ENCODE peak calls at places on chromosome 10, in ten cellular contexts. One of them, this sample, is unnamed.

GRCh38 chr10:19676063-19676462 is 140.2 kb upstream of the PLXDC2 start:
- DNase-seq in PC-3: no peak
- DNase-seq in Karpas-422: no peak
- DNase-seq in stomach: no peak
- DNase-seq in mesendoderm: no peak
- DNase-seq in A549: no peak
- DNase-seq in upper lobe of right lung: no peak
- DNase-seq in prostate gland: no peak
- DNase-seq in endothelial cell of umbilical vein: no peak
- DNase-seq in substantia nigra: no peak
- DNase-seq in this sample: no peak

GRCh38 chr10:49691588-49691987 is 12.1 kb downstream of the C10orf53 start:
- DNase-seq in PC-3: no peak
- DNase-seq in Karpas-422: no peak
- DNase-seq in stomach: no peak
- DNase-seq in mesendoderm: no peak
- DNase-seq in A549: no peak
- DNase-seq in upper lobe of right lung: no peak
- DNase-seq in prostate gland: no peak
- DNase-seq in endothelial cell of umbilical vein: no peak
- DNase-seq in substantia nigra: no peak
- DNase-seq in this sample: no peak

GRCh38 chr10:26869528-26869927 is 8.8 kb upstream of the ABI1 start:
- DNase-seq in PC-3: peak; percentile 64
- DNase-seq in Karpas-422: peak; percentile 44
- DNase-seq in stomach: no peak
- DNase-seq in mesendoderm: no peak
- DNase-seq in A549: no peak
- DNase-seq in upper lobe of right lung: no peak
- DNase-seq in prostate gland: peak; percentile 77
- DNase-seq in endothelial cell of umbilical vein: no peak
- DNase-seq in substantia nigra: no peak
- DNase-seq in this sample: no peak

GRCh38 chr10:97109562-97109961 is 76.2 kb downstream of the SLIT1 start:
- DNase-seq in PC-3: no peak
- DNase-seq in Karpas-422: no peak
- DNase-seq in stomach: no peak
- DNase-seq in mesendoderm: no peak
- DNase-seq in A549: no peak
- DNase-seq in upper lobe of right lung: no peak
- DNase-seq in prostate gland: no peak
- DNase-seq in endothelial cell of umbilical vein: no peak
- DNase-seq in substantia nigra: no peak
- DNase-seq in this sample: no peak

GRCh38 chr10:87960230-87960629 is 96.8 kb downstream of the PTEN start:
- DNase-seq in PC-3: no peak
- DNase-seq in Karpas-422: no peak
- DNase-seq in stomach: no peak
- DNase-seq in mesendoderm: no peak
- DNase-seq in A549: peak; percentile 79
- DNase-seq in upper lobe of right lung: no peak
- DNase-seq in prostate gland: no peak
- DNase-seq in endothelial cell of umbilical vein: peak; percentile 40
- DNase-seq in substantia nigra: no peak
- DNase-seq in this sample: no peak

GRCh38 chr10:12432402-12433189 is 83.2 kb downstream of the CAMK1D start:
- DNase-seq in PC-3: no peak
- DNase-seq in Karpas-422: no peak
- DNase-seq in stomach: no peak
- DNase-seq in mesendoderm: no peak
- DNase-seq in A549: no peak
- DNase-seq in upper lobe of right lung: no peak
- DNase-seq in prostate gland: no peak
- DNase-seq in endothelial cell of umbilical vein: no peak
- DNase-seq in substantia nigra: no peak
- DNase-seq in this sample: no peak

GRCh38 chr10:132196178-132197113 is 9.7 kb downstream of the DPYSL4 start:
- DNase-seq in PC-3: no peak
- DNase-seq in Karpas-422: no peak
- DNase-seq in stomach: no peak
- DNase-seq in mesendoderm: no peak
- DNase-seq in A549: no peak
- DNase-seq in upper lobe of right lung: peak; percentile 48
- DNase-seq in prostate gland: no peak
- DNase-seq in endothelial cell of umbilical vein: no peak
- DNase-seq in substantia nigra: no peak
- DNase-seq in this sample: no peak

GRCh38 chr10:74047304-74047703 is 49.4 kb downstream of the VCL start:
- DNase-seq in PC-3: no peak
- DNase-seq in Karpas-422: no peak
- DNase-seq in stomach: no peak
- DNase-seq in mesendoderm: no peak
- DNase-seq in A549: no peak
- DNase-seq in upper lobe of right lung: no peak
- DNase-seq in prostate gland: no peak
- DNase-seq in endothelial cell of umbilical vein: no peak
- DNase-seq in substantia nigra: no peak
- DNase-seq in this sample: no peak

GRCh38 chr10:43863270-43863669 is 214.6 kb upstream of the ZNF32 start:
- DNase-seq in PC-3: no peak
- DNase-seq in Karpas-422: no peak
- DNase-seq in stomach: no peak
- DNase-seq in mesendoderm: no peak
- DNase-seq in A549: no peak
- DNase-seq in upper lobe of right lung: no peak
- DNase-seq in prostate gland: no peak
- DNase-seq in endothelial cell of umbilical vein: no peak
- DNase-seq in substantia nigra: no peak
- DNase-seq in this sample: no peak

GRCh38 chr10:5297466-5297865 is 67.3 kb upstream of the UCN3 start:
- DNase-seq in PC-3: no peak
- DNase-seq in Karpas-422: no peak
- DNase-seq in stomach: no peak
- DNase-seq in mesendoderm: no peak
- DNase-seq in A549: no peak
- DNase-seq in upper lobe of right lung: peak; percentile 76
- DNase-seq in prostate gland: no peak
- DNase-seq in endothelial cell of umbilical vein: peak; percentile 24
- DNase-seq in substantia nigra: no peak
- DNase-seq in this sample: no peak

GRCh38 chr10:98815039-98815660 is 368.4 kb upstream of the HPS1 start:
- DNase-seq in PC-3: no peak
- DNase-seq in Karpas-422: no peak
- DNase-seq in stomach: no peak
- DNase-seq in mesendoderm: no peak
- DNase-seq in A549: no peak
- DNase-seq in upper lobe of right lung: no peak
- DNase-seq in prostate gland: no peak
- DNase-seq in endothelial cell of umbilical vein: no peak
- DNase-seq in substantia nigra: no peak
- DNase-seq in this sample: no peak

GRCh38 chr10:554182-554848 is 135.2 kb downstream of the DIP2C start:
- DNase-seq in PC-3: peak; percentile 41
- DNase-seq in Karpas-422: no peak
- DNase-seq in stomach: no peak
- DNase-seq in mesendoderm: no peak
- DNase-seq in A549: no peak
- DNase-seq in upper lobe of right lung: no peak
- DNase-seq in prostate gland: no peak
- DNase-seq in endothelial cell of umbilical vein: peak; percentile 63
- DNase-seq in substantia nigra: no peak
- DNase-seq in this sample: no peak

GRCh38 chr10:70575874-70576802 is 26.4 kb downstream of the PRF1 start:
- DNase-seq in PC-3: peak; percentile 87
- DNase-seq in Karpas-422: peak; percentile 54
- DNase-seq in stomach: peak; percentile 75
- DNase-seq in mesendoderm: peak; percentile 26
- DNase-seq in A549: peak; percentile 13
- DNase-seq in upper lobe of right lung: peak; percentile 73
- DNase-seq in prostate gland: peak; percentile 23
- DNase-seq in endothelial cell of umbilical vein: no peak
- DNase-seq in substantia nigra: no peak
- DNase-seq in this sample: no peak

GRCh38 chr10:13969792-13970140 is 361.0 kb downstream of the FRMD4A start:
- DNase-seq in PC-3: no peak
- DNase-seq in Karpas-422: no peak
- DNase-seq in stomach: no peak
- DNase-seq in mesendoderm: no peak
- DNase-seq in A549: no peak
- DNase-seq in upper lobe of right lung: no peak
- DNase-seq in prostate gland: no peak
- DNase-seq in endothelial cell of umbilical vein: no peak
- DNase-seq in substantia nigra: no peak
- DNase-seq in this sample: no peak

GRCh38 chr10:71260622-71261325 is 48.4 kb downstream of the UNC5B start:
- DNase-seq in PC-3: no peak
- DNase-seq in Karpas-422: no peak
- DNase-seq in stomach: no peak
- DNase-seq in mesendoderm: peak; percentile 63
- DNase-seq in A549: no peak
- DNase-seq in upper lobe of right lung: peak; percentile 74
- DNase-seq in prostate gland: no peak
- DNase-seq in endothelial cell of umbilical vein: no peak
- DNase-seq in substantia nigra: no peak
- DNase-seq in this sample: peak; percentile 91

GRCh38 chr10:52517017-52517416 is 202.9 kb downstream of the DKK1 start:
- DNase-seq in PC-3: no peak
- DNase-seq in Karpas-422: no peak
- DNase-seq in stomach: no peak
- DNase-seq in mesendoderm: peak; percentile 57
- DNase-seq in A549: no peak
- DNase-seq in upper lobe of right lung: no peak
- DNase-seq in prostate gland: no peak
- DNase-seq in endothelial cell of umbilical vein: no peak
- DNase-seq in substantia nigra: no peak
- DNase-seq in this sample: no peak
- H3K27ac ChIP-seq in PC-3: no peak overlapping the region
- H3K27ac ChIP-seq in Karpas-422: no peak overlapping the region
- H3K27ac ChIP-seq in stomach: no peak overlapping the region
- H3K27ac ChIP-seq in mesendoderm: no peak overlapping the region
- H3K27ac ChIP-seq in A549: no peak overlapping the region
- H3K27ac ChIP-seq in upper lobe of right lung: no peak overlapping the region
- H3K27ac ChIP-seq in prostate gland: no peak overlapping the region
- H3K27ac ChIP-seq in endothelial cell of umbilical vein: no peak overlapping the region
- H3K27ac ChIP-seq in substantia nigra: no peak overlapping the region
- H3K27ac ChIP-seq in this sample: no peak overlapping the region

GRCh38 chr10:34761443-34761842 is 53.7 kb downstream of the PARD3 start:
- DNase-seq in PC-3: peak; percentile 78
- DNase-seq in Karpas-422: no peak
- DNase-seq in stomach: no peak
- DNase-seq in mesendoderm: no peak
- DNase-seq in A549: no peak
- DNase-seq in upper lobe of right lung: no peak
- DNase-seq in prostate gland: no peak
- DNase-seq in endothelial cell of umbilical vein: no peak
- DNase-seq in substantia nigra: no peak
- DNase-seq in this sample: no peak

GRCh38 chr10:34762603-34763299 is 52.3 kb downstream of the PARD3 start:
- DNase-seq in PC-3: no peak
- DNase-seq in Karpas-422: peak; percentile 43
- DNase-seq in stomach: no peak
- DNase-seq in mesendoderm: no peak
- DNase-seq in A549: no peak
- DNase-seq in upper lobe of right lung: no peak
- DNase-seq in prostate gland: no peak
- DNase-seq in endothelial cell of umbilical vein: no peak
- DNase-seq in substantia nigra: no peak
- DNase-seq in this sample: no peak

GRCh38 chr10:34764347-34764991 is 50.6 kb downstream of the PARD3 start:
- DNase-seq in PC-3: no peak
- DNase-seq in Karpas-422: no peak
- DNase-seq in stomach: no peak
- DNase-seq in mesendoderm: no peak
- DNase-seq in A549: no peak
- DNase-seq in upper lobe of right lung: no peak
- DNase-seq in prostate gland: no peak
- DNase-seq in endothelial cell of umbilical vein: no peak
- DNase-seq in substantia nigra: no peak
- DNase-seq in this sample: no peak

GRCh38 chr10:34760606-34761005 is 54.5 kb downstream of the PARD3 start:
- DNase-seq in PC-3: peak; percentile 98
- DNase-seq in Karpas-422: no peak
- DNase-seq in stomach: no peak
- DNase-seq in mesendoderm: peak; percentile 63
- DNase-seq in A549: no peak
- DNase-seq in upper lobe of right lung: no peak
- DNase-seq in prostate gland: no peak
- DNase-seq in endothelial cell of umbilical vein: no peak
- DNase-seq in substantia nigra: no peak
- DNase-seq in this sample: no peak

DNA sequence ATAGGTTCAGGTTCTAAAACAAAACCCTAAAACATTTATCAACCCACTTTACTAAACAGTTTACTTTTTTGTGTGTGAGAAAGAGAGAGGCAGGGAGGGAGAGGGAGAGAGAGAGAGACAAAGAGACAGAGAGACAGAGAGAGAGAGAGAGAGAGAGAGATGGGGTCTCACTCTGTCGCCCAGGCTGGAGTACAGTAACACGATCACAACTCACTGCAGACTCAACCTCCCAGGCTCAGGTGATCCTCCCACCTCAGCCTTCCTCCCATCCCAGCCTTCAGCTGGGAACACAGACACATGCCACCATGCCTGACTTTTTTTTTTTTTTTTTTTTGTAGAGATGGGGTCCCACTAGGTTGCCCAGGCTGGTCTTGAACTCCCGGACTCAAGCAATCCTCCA is 52.9 kb downstream of the PARD3 start:
- DNase-seq in PC-3: no peak
- DNase-seq in Karpas-422: peak; percentile 2
- DNase-seq in stomach: no peak
- DNase-seq in mesendoderm: no peak
- DNase-seq in A549: no peak
- DNase-seq in upper lobe of right lung: no peak
- DNase-seq in prostate gland: no peak
- DNase-seq in endothelial cell of umbilical vein: no peak
- DNase-seq in substantia nigra: no peak
- DNase-seq in this sample: no peak
- H3K27ac ChIP-seq in PC-3: peak overlapping the region; percentile 81
- H3K27ac ChIP-seq in Karpas-422: no peak overlapping the region
- H3K27ac ChIP-seq in stomach: no peak overlapping the region
- H3K27ac ChIP-seq in mesendoderm: no peak overlapping the region
- H3K27ac ChIP-seq in A549: no peak overlapping the region
- H3K27ac ChIP-seq in upper lobe of right lung: no peak overlapping the region
- H3K27ac ChIP-seq in prostate gland: no peak overlapping the region
- H3K27ac ChIP-seq in endothelial cell of umbilical vein: no peak overlapping the region
- H3K27ac ChIP-seq in substantia nigra: no peak overlapping the region
- H3K27ac ChIP-seq in this sample: no peak overlapping the region

GRCh38 chr10:119190353-119190752 is 11.7 kb upstream of the PRDX3 start:
- DNase-seq in PC-3: peak; percentile 88
- DNase-seq in Karpas-422: no peak
- DNase-seq in stomach: no peak
- DNase-seq in mesendoderm: peak; percentile 73
- DNase-seq in A549: peak; percentile 86
- DNase-seq in upper lobe of right lung: no peak
- DNase-seq in prostate gland: no peak
- DNase-seq in endothelial cell of umbilical vein: peak; percentile 18
- DNase-seq in substantia nigra: no peak
- DNase-seq in this sample: no peak
- H3K27ac ChIP-seq in PC-3: peak overlapping the region; percentile 67
- H3K27ac ChIP-seq in Karpas-422: no peak overlapping the region
- H3K27ac ChIP-seq in stomach: no peak overlapping the region
- H3K27ac ChIP-seq in mesendoderm: no peak overlapping the region
- H3K27ac ChIP-seq in A549: peak overlapping the region; percentile 46
- H3K27ac ChIP-seq in upper lobe of right lung: no peak overlapping the region
- H3K27ac ChIP-seq in prostate gland: no peak overlapping the region
- H3K27ac ChIP-seq in endothelial cell of umbilical vein: no peak overlapping the region
- H3K27ac ChIP-seq in substantia nigra: peak overlapping the region; percentile 24
- H3K27ac ChIP-seq in this sample: peak overlapping the region; percentile 84

GRCh38 chr10:82266438-82266837 is 391.4 kb downstream of the NRG3 start:
- DNase-seq in PC-3: no peak
- DNase-seq in Karpas-422: no peak
- DNase-seq in stomach: no peak
- DNase-seq in mesendoderm: no peak
- DNase-seq in A549: no peak
- DNase-seq in upper lobe of right lung: no peak
- DNase-seq in prostate gland: no peak
- DNase-seq in endothelial cell of umbilical vein: no peak
- DNase-seq in substantia nigra: no peak
- DNase-seq in this sample: no peak
- H3K27ac ChIP-seq in PC-3: no peak overlapping the region
- H3K27ac ChIP-seq in Karpas-422: no peak overlapping the region
- H3K27ac ChIP-seq in stomach: no peak overlapping the region
- H3K27ac ChIP-seq in mesendoderm: no peak overlapping the region
- H3K27ac ChIP-seq in A549: no peak overlapping the region
- H3K27ac ChIP-seq in upper lobe of right lung: no peak overlapping the region
- H3K27ac ChIP-seq in prostate gland: no peak overlapping the region
- H3K27ac ChIP-seq in endothelial cell of umbilical vein: no peak overlapping the region
- H3K27ac ChIP-seq in substantia nigra: no peak overlapping the region
- H3K27ac ChIP-seq in this sample: peak overlapping the region; percentile 30

This sample was measured in dorsolateral prefrontal cortex.